ENCODE peak calls at places on chromosomes 12 and 14, in four cellular contexts. V is fibroblast of lung, S is AG04450, H is pancreas. Y is an unnamed sample.

GRCh38 chr14:101707863-101708620 is 53.5 kb upstream of the PPP2R5C start:
- DNase-seq in V (no peak), S (no peak), H (no peak), Y (no peak)

GRCh38 chr14:74763803-74764531 is 851 bp downstream of the YLPM1 start:
- DNase-seq in V (peak; percentile 30), S (no peak), H (no peak), Y (no peak)

GRCh38 chr12:95790025-95790911 is at the start of gene NTN4:
- DNase-seq in V (peak; percentile 36), S (no peak), H (peak; percentile 83), Y (no peak)

GRCh38 chr12:15829949-15830348 is 40.8 kb upstream of the EPS8 start:
- DNase-seq in V (peak; percentile 51), S (no peak), H (no peak), Y (no peak)

GRCh38 chr14:36553650-36554260 is 28.7 kb downstream of the NKX2-8 start:
- DNase-seq in V (peak; percentile 42), S (peak; percentile 6), H (no peak), Y (peak; percentile 2)

GRCh38 chr14:58716706-58717105 is 78.9 kb downstream of the DACT1 start:
- DNase-seq in V (no peak), S (no peak), H (no peak), Y (no peak)

GRCh38 chr14:104373855-104374717 is 205.5 kb upstream of the C14orf180 start:
- DNase-seq in V (no peak), S (no peak), H (peak; percentile 37), Y (no peak)

GRCh38 chr12:52245259-52245961 is 12.4 kb downstream of the KRT7 start:
- DNase-seq in V (no peak), S (no peak), H (peak; percentile 74), Y (no peak)

GRCh38 chr12:62673027-62673815 is 206.6 kb downstream of the MON2 start:
- DNase-seq in V (no peak), S (no peak), H (no peak), Y (no peak)

GRCh38 chr12:104673294-104674062 is 216.7 kb downstream of the CHST11 start:
- DNase-seq in V (no peak), S (no peak), H (no peak), Y (no peak)

GRCh38 chr12:11771895-11772502 is 122.5 kb downstream of the ETV6 start:
- DNase-seq in V (peak; percentile 80), S (no peak), H (no peak), Y (no peak)

GRCh38 chr12:3869860-3870259 is 3.3 kb downstream of the PARP11 start:
- DNase-seq in V (no peak), S (no peak), H (no peak), Y (no peak)

GRCh38 chr12:51590347-51591019 is 550 bp upstream of the SCN8A start:
- DNase-seq in V (peak; percentile 73), S (peak; percentile 27), H (peak; percentile 92), Y (no peak)

GRCh38 chr12:101414533-101415119 is 7.1 kb upstream of the ARL1 start:
- DNase-seq in V (peak; percentile 45), S (peak; percentile 30), H (no peak), Y (no peak)

GRCh38 chr12:47190271-47190750 is 110.6 kb upstream of the AMIGO2 start:
- DNase-seq in V (peak; percentile 86), S (peak; percentile 26), H (no peak), Y (no peak)

GRCh38 chr12:106493531-106493930 is 89.3 kb upstream of the RFX4 start:
- DNase-seq in V (no peak), S (no peak), H (no peak), Y (no peak)

GRCh38 chr12:47797432-47797831 is 22.3 kb downstream of the HDAC7 start:
- DNase-seq in V (no peak), S (no peak), H (no peak), Y (no peak)

GRCh38 chr14:64748521-64748920 is 44.3 kb downstream of the PLEKHG3 start:
- DNase-seq in V (no peak), S (no peak), H (no peak), Y (no peak)

GRCh38 chr14:99277534-99277933 is 5.5 kb upstream of the BCL11B start:
- DNase-seq in V (peak; percentile 39), S (no peak), H (no peak), Y (no peak)

GRCh38 chr12:125057708-125058107 is 7.5 kb upstream of the AACS start:
- DNase-seq in V (no peak), S (no peak), H (no peak), Y (no peak)

GRCh38 chr12:47686645-47687240 is 19.1 kb downstream of the RPAP3 start:
- DNase-seq in V (peak; percentile 45), S (peak; percentile 26), H (no peak), Y (peak; percentile 7)

GRCh38 chr12:32031109-32031508 is 71.9 kb downstream of the RESF1 start:
- DNase-seq in V (peak; percentile 50), S (no peak), H (no peak), Y (no peak)

GRCh38 chr12:10304161-10304574 is 3.5 kb upstream of the KLRD1 start:
- DNase-seq in V (peak; percentile 91), S (peak; percentile 63), H (no peak), Y (peak; percentile 31)

GRCh38 chr14:69559581-69560011 is 15.1 kb downstream of the CCDC177 start:
- DNase-seq in V (no peak), S (no peak), H (no peak), Y (no peak)

GRCh38 chr12:3683670-3684069 is 69.2 kb downstream of the CRACR2A start:
- DNase-seq in V (peak; percentile 22), S (no peak), H (no peak), Y (no peak)

GRCh38 chr14:81169711-81170103 is 51.1 kb downstream of the GTF2A1 start:
- DNase-seq in V (no peak), S (no peak), H (peak; percentile 72), Y (no peak)

GRCh38 chr14:101464310-101464983 is 96.8 kb upstream of the DIO3 start:
- DNase-seq in V (no peak), S (no peak), H (peak; percentile 49), Y (no peak)

DNA sequence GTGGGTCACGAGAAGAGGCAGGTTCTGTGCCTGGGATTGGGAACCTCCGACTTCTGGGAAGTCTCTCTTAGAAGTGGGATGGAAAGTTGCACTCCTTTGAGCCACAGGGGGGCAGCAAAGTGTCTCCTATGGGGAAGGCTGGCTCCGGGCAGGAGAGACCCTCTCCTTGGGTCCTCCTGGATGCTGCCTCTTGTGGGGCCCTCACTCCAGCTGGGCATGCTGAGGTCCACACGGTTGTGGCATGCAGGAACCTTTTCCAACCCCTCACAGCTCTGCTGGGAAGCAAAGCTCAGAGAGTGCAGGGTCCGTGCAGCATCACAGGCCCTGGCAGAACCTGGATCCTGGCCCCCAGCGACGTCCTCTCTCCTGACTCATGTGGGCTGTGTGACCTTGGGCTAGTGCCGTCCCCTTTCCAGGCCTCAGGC is 17.4 kb downstream of the SDSL start:
- DNase-seq in V (peak; percentile 21), S (no peak), H (peak; percentile 72), Y (no peak)
- H3K4me3 ChIP-seq in V (no peak overlapping the region), S (no peak overlapping the region), H (no peak overlapping the region), Y (no peak overlapping the region)

DNA sequence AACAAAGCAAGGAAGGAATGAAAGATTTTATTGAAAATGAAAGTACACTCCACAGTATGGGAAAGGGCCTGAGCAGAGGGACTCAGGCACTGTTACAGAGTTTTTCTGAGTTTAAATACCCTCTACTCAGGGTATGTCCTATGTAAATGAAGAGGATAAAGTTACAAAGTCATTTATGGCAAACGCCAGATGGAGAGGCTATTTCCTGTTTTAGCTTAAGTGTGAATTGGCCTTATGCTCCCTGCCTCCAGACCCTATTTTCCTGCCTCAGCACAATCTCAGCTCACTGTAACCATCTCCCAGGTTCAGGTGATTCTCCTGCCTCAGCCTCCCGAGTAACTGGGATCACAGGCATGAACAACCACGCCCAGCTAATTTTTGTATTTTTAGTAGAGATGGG is 6.8 kb upstream of the PHC1 start:
- DNase-seq in V (no peak), S (no peak), H (no peak), Y (no peak)
- H3K4me3 ChIP-seq in V (no peak overlapping the region), S (no peak overlapping the region), H (no peak overlapping the region), Y (no peak overlapping the region)

GRCh38 chr14:76812093-76812421 is 625 bp downstream of the ANGEL1 start:
- DNase-seq in V (no peak), S (no peak), H (no peak), Y (no peak)

GRCh38 chr14:76811561-76811960 is 1.1 kb downstream of the ANGEL1 start:
- DNase-seq in V (peak; percentile 51), S (no peak), H (no peak), Y (no peak)

GRCh38 chr14:76808990-76809389 is 3.7 kb downstream of the ANGEL1 start:
- DNase-seq in V (no peak), S (no peak), H (no peak), Y (no peak)

GRCh38 chr14:76810953-76811400 is 1.7 kb downstream of the ANGEL1 start:
- DNase-seq in V (peak; percentile 27), S (no peak), H (no peak), Y (no peak)

GRCh38 chr14:76810525-76810924 is 2.2 kb downstream of the ANGEL1 start:
- DNase-seq in V (no peak), S (no peak), H (no peak), Y (no peak)
- H3K4me3 ChIP-seq in V (peak overlapping the region; percentile 23), S (no peak overlapping the region), H (peak overlapping the region; percentile 70), Y (no peak overlapping the region)

GRCh38 chr12:48901278-48901677 is 24.0 kb downstream of the FKBP11 start:
- DNase-seq in V (no peak), S (no peak), H (no peak), Y (no peak)

GRCh38 chr12:48899651-48900050 is 25.6 kb downstream of the FKBP11 start:
- DNase-seq in V (no peak), S (no peak), H (no peak), Y (no peak)

GRCh38 chr12:48907243-48907642 is 18.0 kb downstream of the FKBP11 start:
- DNase-seq in V (no peak), S (no peak), H (no peak), Y (no peak)

GRCh38 chr12:48903982-48904411 is 21.3 kb downstream of the FKBP11 start:
- DNase-seq in V (peak; percentile 86), S (peak; percentile 62), H (peak; percentile 83), Y (no peak)

GRCh38 chr12:48903363-48903981 is 21.8 kb downstream of the FKBP11 start:
- DNase-seq in V (peak; percentile 25), S (no peak), H (no peak), Y (no peak)
- H3K4me3 ChIP-seq in V (no peak overlapping the region), S (no peak overlapping the region), H (peak overlapping the region; percentile 39), Y (no peak overlapping the region)

GRCh38 chr12:108090932-108091331 is 38.2 kb upstream of the WSCD2 start:
- DNase-seq in V (no peak), S (no peak), H (no peak), Y (no peak)
- H3K4me3 ChIP-seq in V (no peak overlapping the region), S (no peak overlapping the region), H (no peak overlapping the region), Y (no peak overlapping the region)

DNA sequence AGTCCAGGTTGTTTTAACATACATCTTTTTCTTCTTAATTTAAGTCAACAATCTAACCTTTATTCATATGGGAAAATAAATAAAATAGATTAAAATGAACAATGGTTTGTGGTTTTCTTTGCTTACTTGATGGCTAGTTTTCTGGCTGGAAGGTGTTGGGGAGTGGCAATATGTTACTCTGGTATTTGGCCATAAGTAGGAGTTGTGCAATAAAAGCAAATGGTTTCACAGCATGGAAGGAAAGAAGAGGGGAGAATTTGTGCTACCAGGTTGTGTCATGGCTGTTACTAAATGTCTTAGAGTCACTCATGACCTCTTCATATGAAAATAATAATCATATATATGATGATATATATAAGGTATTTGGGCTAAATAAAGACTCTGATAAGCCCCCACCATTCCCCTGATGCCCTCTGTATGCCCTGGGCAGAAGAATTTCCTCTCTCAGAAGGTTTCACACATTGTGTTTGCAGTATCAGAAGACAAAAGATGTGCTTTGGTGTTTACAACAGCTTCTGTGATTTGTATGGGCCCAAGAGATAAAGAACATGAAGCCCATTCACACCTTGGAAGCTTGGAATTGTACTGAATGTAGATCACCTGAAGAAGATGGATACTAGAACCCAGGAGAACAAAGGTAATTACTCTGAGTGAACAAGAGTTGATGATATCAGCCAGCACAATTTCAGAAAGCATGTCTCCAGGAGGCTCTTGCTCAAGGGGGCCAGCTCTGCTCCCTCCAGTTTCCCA is 160.9 kb downstream of the ALG10B start:
- DNase-seq in V (no peak), S (no peak), H (no peak), Y (no peak)
- H3K4me3 ChIP-seq in V (no peak overlapping the region), S (no peak overlapping the region), H (no peak overlapping the region), Y (no peak overlapping the region)

Y was measured in AG04449.